ENCODE peak calls at places on chromosomes 1 and 21, in eight cellular contexts. V is NCI-H1092 treated with DMSO at 0.1 percent for 48 hours, T is activated gamma-delta T cell treated with Interleukin-2 at 50 U/mL for 16 hours, Y is omental fat pad, P is cerebellum, K is T-cell, I is NCI-H774, H is astrocyte of the spinal cord. O is an unnamed sample.

GRCh38 chr1:171434717-171435346 is 50.5 kb upstream of the PRRC2C start:
- DNase-seq in I (no peak), V (no peak), H (peak; percentile 90), K (no peak), P (no peak), T (no peak), Y (no peak), O (no peak)

GRCh38 chr1:12537906-12538461 is 80.0 kb downstream of the DHRS3 start:
- DNase-seq in I (no peak), V (no peak), K (no peak), Y (no peak), H (no peak), T (no peak), P (no peak), O (no peak)

GRCh38 chr1:30400436-30400975 is 322.9 kb downstream of the MATN1 start:
- DNase-seq in I (no peak), H (no peak), T (no peak), V (no peak), Y (no peak), K (no peak), P (no peak), O (no peak)

GRCh38 chr1:19437911-19438310 is 47.4 kb downstream of the CAPZB start:
- DNase-seq in Y (peak; percentile 34), K (no peak), P (no peak), H (peak; percentile 89), I (no peak), V (no peak), T (no peak), O (no peak)

GRCh38 chr1:57483954-57484353 is 60.1 kb upstream of the DAB1 start:
- DNase-seq in P (no peak), V (no peak), Y (no peak), K (no peak), I (no peak), H (no peak), T (no peak), O (no peak)

GRCh38 chr1:18965206-18966173 is 9.0 kb upstream of the IFFO2 start:
- DNase-seq in P (no peak), Y (no peak), K (no peak), I (no peak), T (no peak), V (no peak), H (no peak), O (peak; percentile 71)

GRCh38 chr1:243765676-243766075 is 84.4 kb downstream of the AKT3 start:
- DNase-seq in I (no peak), Y (no peak), P (no peak), H (no peak), V (no peak), T (no peak), K (no peak), O (no peak)

GRCh38 chr1:1630191-1630964 is 1.6 kb upstream of the MMP23B start:
- DNase-seq in I (no peak), Y (no peak), T (peak; percentile 95), P (no peak), H (peak; percentile 50), V (peak; percentile 68), K (peak; percentile 96), O (no peak)

GRCh38 chr1:33007190-33008050 is 29.3 kb downstream of the AK2 start:
- DNase-seq in I (no peak), V (peak; percentile 19), P (peak; percentile 50), T (no peak), K (no peak), Y (no peak), H (peak; percentile 90), O (peak; percentile 84)

GRCh38 chr1:160777486-160778089 is 18.4 kb upstream of the LY9 start:
- DNase-seq in I (no peak), H (no peak), V (peak; percentile 5), Y (no peak), K (no peak), P (no peak), T (peak; percentile 35), O (no peak)

GRCh38 chr1:94821636-94822305 is 1.6 kb downstream of the SLC44A3 start:
- DNase-seq in H (no peak), Y (no peak), T (no peak), P (no peak), I (no peak), V (peak; percentile 16), K (no peak), O (no peak)

GRCh38 chr1:101190441-101190840 is 46.4 kb upstream of the S1PR1 start:
- DNase-seq in Y (no peak), K (no peak), V (no peak), P (no peak), H (peak; percentile 25), T (no peak), I (no peak), O (no peak)

GRCh38 chr1:63929106-63929478 is 155.3 kb downstream of the ROR1 start:
- DNase-seq in V (no peak), T (no peak), P (no peak), Y (no peak), I (no peak), K (no peak), H (no peak), O (no peak)

GRCh38 chr1:49048188-49048587 is 271.5 kb upstream of the BEND5 start:
- DNase-seq in H (no peak), P (no peak), I (no peak), V (no peak), K (no peak), Y (no peak), T (no peak), O (no peak)

GRCh38 chr1:10621906-10622305 is 147.2 kb downstream of the PEX14 start:
- DNase-seq in H (no peak), I (no peak), P (no peak), V (no peak), Y (no peak), T (no peak), K (no peak), O (no peak)

GRCh38 chr1:47179023-47179987 is 10.5 kb downstream of the PDZK1IP1 start:
- DNase-seq in Y (peak; percentile 82), P (peak; percentile 49), K (peak; percentile 53), V (peak; percentile 35), H (peak; percentile 93), T (peak; percentile 57), I (peak; percentile 95), O (peak; percentile 95)

GRCh38 chr1:18443573-18444520 is 36.9 kb upstream of the KLHDC7A start:
- DNase-seq in T (no peak), K (no peak), Y (no peak), V (no peak), H (no peak), I (no peak), P (no peak), O (no peak)

GRCh38 chr1:185159966-185160365 is 3.0 kb downstream of the SWT1 start:
- DNase-seq in K (no peak), T (no peak), I (no peak), H (no peak), Y (no peak), P (no peak), V (no peak), O (no peak)

GRCh38 chr1:199551967-199552565 is 475.4 kb upstream of the NR5A2 start:
- DNase-seq in Y (no peak), K (no peak), P (peak; percentile 46), I (peak; percentile 58), H (peak; percentile 80), T (peak; percentile 15), V (peak; percentile 48), O (peak; percentile 37)

GRCh38 chr1:42926870-42927242 is 31.8 kb downstream of the SLC2A1 start:
- DNase-seq in H (no peak), T (no peak), P (no peak), K (no peak), I (no peak), V (no peak), Y (no peak), O (no peak)

GRCh38 chr1:178494569-178494971 is 2.2 kb downstream of the CLEC20A start:
- DNase-seq in T (no peak), H (no peak), P (no peak), I (no peak), K (no peak), Y (no peak), V (no peak), O (no peak)

GRCh38 chr21:43864313-43864805 is 664 bp upstream of the AGPAT3 start:
- DNase-seq in Y (no peak), I (no peak), V (peak; percentile 65), P (peak; percentile 55), K (no peak), T (no peak), H (no peak), O (peak; percentile 52)